ENCODE peak calls at places on chromosomes 13 and 19, in five cellular contexts. One of them, this sample, is unnamed.

GRCh38 chr19:19385131-19385899 is 20.2 kb upstream of the GATAD2A start:
- DNase-seq in stomach: peak; percentile 100
- DNase-seq in thyroid gland: peak; percentile 100
- DNase-seq in ovary: peak; percentile 100
- DNase-seq in breast epithelium: peak; percentile 100
- DNase-seq in this sample: peak; percentile 100

GRCh38 chr13:41644742-41645141 is 187.4 kb downstream of the RGCC start:
- DNase-seq in breast epithelium: no peak
- DNase-seq in ovary: no peak
- DNase-seq in thyroid gland: no peak
- DNase-seq in stomach: no peak
- DNase-seq in this sample: no peak

GRCh38 chr19:31258211-31259052 is 90.8 kb downstream of the TSHZ3 start:
- DNase-seq in ovary: no peak
- DNase-seq in stomach: peak; percentile 20
- DNase-seq in thyroid gland: no peak
- DNase-seq in breast epithelium: no peak
- DNase-seq in this sample: peak; percentile 34

GRCh38 chr19:1154731-1155351 is 19.2 kb downstream of the SBNO2 start:
- DNase-seq in breast epithelium: peak; percentile 84
- DNase-seq in stomach: peak; percentile 87
- DNase-seq in thyroid gland: peak; percentile 88
- DNase-seq in ovary: peak; percentile 93
- DNase-seq in this sample: peak; percentile 86

GRCh38 chr19:3336680-3337523 is 29.5 kb upstream of the NFIC start:
- DNase-seq in breast epithelium: peak; percentile 97
- DNase-seq in thyroid gland: peak; percentile 99
- DNase-seq in stomach: peak; percentile 97
- DNase-seq in ovary: peak; percentile 94
- DNase-seq in this sample: peak; percentile 95

GRCh38 chr19:11473725-11474124 is 7.1 kb downstream of the ELAVL3 start:
- DNase-seq in stomach: no peak
- DNase-seq in ovary: no peak
- DNase-seq in breast epithelium: no peak
- DNase-seq in thyroid gland: no peak
- DNase-seq in this sample: no peak

GRCh38 chr19:47518139-47518538 is 3.3 kb upstream of the NAPA start:
- DNase-seq in ovary: no peak
- DNase-seq in breast epithelium: no peak
- DNase-seq in thyroid gland: no peak
- DNase-seq in stomach: no peak
- DNase-seq in this sample: no peak

GRCh38 chr19:39845621-39846175 is 481 bp downstream of the FBL start:
- DNase-seq in thyroid gland: no peak
- DNase-seq in breast epithelium: no peak
- DNase-seq in ovary: peak; percentile 30
- DNase-seq in stomach: no peak
- DNase-seq in this sample: no peak

GRCh38 chr13:65497265-65497664 is 1732.9 kb downstream of the PCDH9 start:
- DNase-seq in stomach: no peak
- DNase-seq in breast epithelium: no peak
- DNase-seq in ovary: no peak
- DNase-seq in thyroid gland: no peak
- DNase-seq in this sample: no peak

GRCh38 chr19:38506723-38507550 is 73.4 kb downstream of the RYR1 start:
- DNase-seq in thyroid gland: no peak
- DNase-seq in breast epithelium: peak; percentile 83
- DNase-seq in stomach: peak; percentile 93
- DNase-seq in ovary: peak; percentile 94
- DNase-seq in this sample: peak; percentile 28

GRCh38 chr19:23867895-23868294 is 46.8 kb upstream of the ZNF726 start:
- DNase-seq in breast epithelium: no peak
- DNase-seq in stomach: no peak
- DNase-seq in ovary: no peak
- DNase-seq in thyroid gland: no peak
- DNase-seq in this sample: no peak

GRCh38 chr13:41178040-41178439 is 16.3 kb downstream of the KBTBD7 start:
- DNase-seq in ovary: no peak
- DNase-seq in stomach: no peak
- DNase-seq in thyroid gland: no peak
- DNase-seq in breast epithelium: no peak
- DNase-seq in this sample: no peak

GRCh38 chr13:88736026-88736425 is 1064.9 kb downstream of the SLITRK5 start:
- DNase-seq in stomach: no peak
- DNase-seq in ovary: no peak
- DNase-seq in breast epithelium: no peak
- DNase-seq in thyroid gland: no peak
- DNase-seq in this sample: no peak

GRCh38 chr13:73958657-73959397 is 175.4 kb downstream of the KLF12 start:
- DNase-seq in stomach: no peak
- DNase-seq in ovary: no peak
- DNase-seq in thyroid gland: no peak
- DNase-seq in breast epithelium: no peak
- DNase-seq in this sample: no peak

GRCh38 chr19:13143135-13143534 is 7.0 kb downstream of the STX10 start:
- DNase-seq in stomach: no peak
- DNase-seq in breast epithelium: no peak
- DNase-seq in ovary: no peak
- DNase-seq in thyroid gland: no peak
- DNase-seq in this sample: no peak

GRCh38 chr19:54030895-54031586 is 32.7 kb downstream of the VSTM1 start:
- DNase-seq in ovary: no peak
- DNase-seq in thyroid gland: no peak
- DNase-seq in breast epithelium: no peak
- DNase-seq in stomach: no peak
- DNase-seq in this sample: no peak

GRCh38 chr13:45331981-45332830 is 8.8 kb downstream of the TPT1 start:
- DNase-seq in ovary: no peak
- DNase-seq in stomach: no peak
- DNase-seq in breast epithelium: no peak
- DNase-seq in thyroid gland: no peak
- DNase-seq in this sample: peak; percentile 73

GRCh38 chr13:96052655-96053002 is 572 bp downstream of the UGGT2 start:
- DNase-seq in ovary: no peak
- DNase-seq in breast epithelium: no peak
- DNase-seq in thyroid gland: no peak
- DNase-seq in stomach: no peak
- DNase-seq in this sample: no peak

DNA sequence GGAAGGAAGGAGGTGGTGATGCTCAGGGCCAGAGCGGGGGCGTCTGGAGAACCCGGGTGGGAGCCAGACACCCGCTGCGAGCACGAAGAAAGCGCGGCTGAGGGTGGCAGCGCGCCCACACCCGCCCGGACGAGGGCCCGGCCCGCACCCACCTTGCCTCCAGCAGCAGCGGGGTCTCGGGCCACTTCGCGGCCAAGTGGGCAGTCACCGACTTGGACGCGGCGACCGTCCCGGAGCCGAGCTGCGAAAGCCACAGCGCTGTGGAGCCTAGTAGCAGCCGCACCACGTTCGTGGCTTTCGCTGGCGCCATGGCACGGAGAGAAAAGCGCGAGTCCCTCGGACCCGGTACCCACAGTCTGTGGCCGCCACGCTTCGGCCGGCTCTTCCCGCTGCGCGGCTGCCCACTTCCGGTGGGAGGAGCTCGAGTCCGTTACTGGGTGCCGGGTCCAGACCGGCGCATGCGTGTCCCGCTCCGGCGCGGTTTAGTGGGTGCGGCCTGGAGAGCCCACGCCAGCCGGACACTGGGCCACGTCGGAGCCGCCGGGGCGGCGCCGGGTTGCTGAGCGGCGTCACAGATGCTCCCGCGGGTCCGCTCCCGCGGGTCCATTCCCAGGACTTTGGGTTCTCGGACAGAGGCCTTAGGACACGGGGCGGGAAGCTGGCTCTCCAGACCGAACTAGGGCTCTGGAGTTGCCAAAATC is at the start of gene UGGT2:
- DNase-seq in stomach: peak; percentile 97
- DNase-seq in ovary: peak; percentile 95
- DNase-seq in breast epithelium: peak; percentile 88
- DNase-seq in thyroid gland: peak; percentile 97
- DNase-seq in this sample: peak; percentile 96
- TF ChIP-seq CTCF in stomach: no peak
- TF ChIP-seq CTCF in ovary: no peak
- TF ChIP-seq CTCF in breast epithelium: no peak
- TF ChIP-seq CTCF in thyroid gland: no peak
- TF ChIP-seq CTCF in this sample: no peak

DNA sequence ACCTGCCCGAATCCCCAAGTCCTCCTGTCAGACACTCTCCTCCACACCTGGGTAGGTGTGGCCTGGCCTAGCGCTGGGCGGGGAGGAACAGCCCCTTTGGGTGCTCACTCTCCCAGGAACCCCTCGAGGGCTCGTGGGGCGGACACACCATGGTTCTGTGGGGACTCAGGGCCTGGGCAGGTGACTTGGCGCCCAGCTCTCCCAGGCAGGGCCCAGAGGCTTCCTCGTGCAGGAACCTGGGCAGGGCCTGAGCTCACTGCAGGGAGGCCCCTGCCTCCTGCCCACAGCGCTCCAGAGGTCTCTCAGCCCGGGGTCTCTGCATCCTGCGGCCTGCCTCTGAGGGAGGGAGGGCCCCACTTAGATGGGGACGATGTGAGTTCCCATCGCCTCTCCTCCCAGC is 11.9 kb downstream of the LSM4 start:
- DNase-seq in breast epithelium: no peak
- DNase-seq in stomach: no peak
- DNase-seq in ovary: no peak
- DNase-seq in thyroid gland: no peak
- DNase-seq in this sample: no peak
- H3K4me1 ChIP-seq in breast epithelium: no peaks in the 10 kb centered on the region
- H3K4me1 ChIP-seq in stomach: peaks cover 34% of the 10 kb centered on the region
- H3K4me1 ChIP-seq in ovary: peaks cover 7% of the 10 kb centered on the region
- H3K4me1 ChIP-seq in thyroid gland: peaks cover 11% of the 10 kb centered on the region
- H3K4me1 ChIP-seq in this sample: peaks cover 10% of the 10 kb centered on the region

GRCh38 chr19:17336872-17337674 is at the start of gene GTPBP3:
- DNase-seq in breast epithelium: peak; percentile 99
- DNase-seq in ovary: peak; percentile 96
- DNase-seq in stomach: peak; percentile 98
- DNase-seq in thyroid gland: peak; percentile 99
- DNase-seq in this sample: peak; percentile 98

GRCh38 chr19:17338440-17339078 is 1.2 kb downstream of the GTPBP3 start:
- DNase-seq in stomach: no peak
- DNase-seq in thyroid gland: no peak
- DNase-seq in breast epithelium: no peak
- DNase-seq in ovary: peak; percentile 13
- DNase-seq in this sample: no peak

GRCh38 chr19:17335575-17335974 is 920 bp upstream of the ANO8 start:
- DNase-seq in thyroid gland: no peak
- DNase-seq in breast epithelium: no peak
- DNase-seq in ovary: no peak
- DNase-seq in stomach: no peak
- DNase-seq in this sample: no peak

GRCh38 chr19:17339088-17339741 is 1.9 kb downstream of the GTPBP3 start:
- DNase-seq in breast epithelium: no peak
- DNase-seq in thyroid gland: no peak
- DNase-seq in stomach: no peak
- DNase-seq in ovary: no peak
- DNase-seq in this sample: peak; percentile 38

DNA sequence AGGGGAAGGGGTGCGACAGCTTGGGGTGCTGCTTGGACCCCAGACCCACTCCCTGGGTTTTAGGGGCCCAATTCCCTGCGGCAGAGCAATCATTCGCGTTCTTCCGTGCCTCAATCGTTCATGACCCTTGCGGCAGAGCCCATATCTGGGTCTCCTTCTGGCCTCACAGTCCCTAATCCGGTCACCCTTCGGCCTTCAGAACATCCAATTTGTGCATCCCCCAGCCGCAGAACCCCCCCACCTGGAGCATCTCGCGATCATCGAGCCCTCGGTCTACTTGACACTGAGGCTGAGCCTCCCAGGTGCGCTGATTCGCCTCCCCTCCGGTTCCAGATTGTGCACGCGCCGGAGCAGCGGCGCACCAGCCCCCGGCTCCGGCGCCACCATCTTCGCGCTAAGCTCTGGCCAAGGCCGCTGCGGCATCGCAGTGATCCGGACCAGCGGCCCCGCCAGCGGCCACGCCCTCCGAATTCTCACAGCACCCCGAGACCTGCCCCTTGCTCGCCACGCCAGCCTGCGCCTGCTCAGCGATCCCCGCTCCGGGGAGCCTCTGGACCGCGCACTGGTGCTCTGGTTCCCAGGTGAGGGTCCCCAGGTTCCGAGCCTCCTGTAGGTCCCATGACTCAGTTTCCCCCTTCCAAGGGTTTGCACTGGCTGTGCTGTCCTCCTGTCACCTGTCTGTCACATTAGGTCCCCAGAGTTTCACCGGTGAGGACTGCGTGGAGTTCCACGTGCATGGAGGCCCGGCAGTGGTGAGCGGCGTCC is 504 bp downstream of the GTPBP3 start:
- DNase-seq in breast epithelium: no peak
- DNase-seq in stomach: no peak
- DNase-seq in ovary: no peak
- DNase-seq in thyroid gland: no peak
- DNase-seq in this sample: no peak
- TF ChIP-seq POLR2A in breast epithelium: no peak
- TF ChIP-seq POLR2A in stomach: no peak
- TF ChIP-seq POLR2A in ovary: no peak
- TF ChIP-seq POLR2A in thyroid gland: no peak
- TF ChIP-seq POLR2A in this sample: no peak

GRCh38 chr19:48994035-48994386 is 324 bp downstream of the RUVBL2 start:
- DNase-seq in breast epithelium: no peak
- DNase-seq in thyroid gland: no peak
- DNase-seq in stomach: no peak
- DNase-seq in ovary: no peak
- DNase-seq in this sample: no peak

GRCh38 chr19:48999481-49000325 is 6.0 kb downstream of the RUVBL2 start:
- DNase-seq in stomach: peak; percentile 65
- DNase-seq in breast epithelium: no peak
- DNase-seq in ovary: no peak
- DNase-seq in thyroid gland: peak; percentile 27
- DNase-seq in this sample: no peak

GRCh38 chr19:48993175-48994034 is at the start of the genes GYS1 and RUVBL2:
- DNase-seq in thyroid gland: peak; percentile 100
- DNase-seq in breast epithelium: peak; percentile 99
- DNase-seq in stomach: peak; percentile 100
- DNase-seq in ovary: peak; percentile 100
- DNase-seq in this sample: peak; percentile 100

GRCh38 chr19:48992571-48993174 is 436 bp downstream of the GYS1 start:
- DNase-seq in thyroid gland: peak; percentile 48
- DNase-seq in ovary: peak; percentile 39
- DNase-seq in breast epithelium: no peak
- DNase-seq in stomach: no peak
- DNase-seq in this sample: no peak

GRCh38 chr19:48997972-48998371 is 4.3 kb downstream of the RUVBL2 start:
- DNase-seq in stomach: peak; percentile 56
- DNase-seq in thyroid gland: peak; percentile 20
- DNase-seq in ovary: no peak
- DNase-seq in breast epithelium: no peak
- DNase-seq in this sample: peak; percentile 62
- TF ChIP-seq CTCF in stomach: no peak
- TF ChIP-seq CTCF in thyroid gland: peak; percentile 12
- TF ChIP-seq CTCF in ovary: no peak
- TF ChIP-seq CTCF in breast epithelium: no peak
- TF ChIP-seq CTCF in this sample: no peak

DNA sequence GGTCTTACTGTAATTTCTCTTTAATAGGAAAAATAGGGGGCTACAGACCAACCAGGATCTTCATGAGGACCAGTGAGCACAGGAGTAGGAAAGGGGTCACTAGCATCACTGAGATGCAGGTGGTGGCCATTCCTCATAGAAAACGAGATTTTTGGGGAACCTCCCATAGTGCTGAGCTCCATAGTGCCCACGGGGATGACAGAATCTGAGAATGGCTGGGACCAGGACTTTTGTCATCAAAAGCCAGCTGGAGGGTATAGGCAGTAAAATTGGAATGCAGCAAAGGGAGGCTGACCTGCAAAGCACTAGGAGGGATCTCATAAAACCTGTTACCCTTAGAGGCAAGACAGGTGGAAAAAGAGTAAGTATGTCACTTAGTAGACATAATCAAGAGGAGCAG is 28.4 kb upstream of the CEACAM21 start:
- DNase-seq in breast epithelium: no peak
- DNase-seq in ovary: no peak
- DNase-seq in thyroid gland: no peak
- DNase-seq in stomach: no peak
- DNase-seq in this sample: no peak
- H3K4me1 ChIP-seq in breast epithelium: no peaks in the 10 kb centered on the region
- H3K4me1 ChIP-seq in ovary: no peaks in the 10 kb centered on the region
- H3K4me1 ChIP-seq in thyroid gland: no peaks in the 10 kb centered on the region
- H3K4me1 ChIP-seq in stomach: no peaks in the 10 kb centered on the region
- H3K4me1 ChIP-seq in this sample: no peaks in the 10 kb centered on the region